ENCODE peak calls at places on chromosomes 16 and 17, in ten cellular contexts. One of them, this sample, is unnamed.

GRCh38 chr17:7922499-7923289 is 6.6 kb upstream of the RNF227 start:
- DNase-seq in heart left ventricle: peak
- DNase-seq in body of pancreas: peak
- DNase-seq in Peyer's patch: peak
- DNase-seq in tibial nerve: peak
- DNase-seq in breast epithelium: peak
- DNase-seq in suprapubic skin: peak
- DNase-seq in lower leg skin: peak
- DNase-seq in upper lobe of left lung: peak
- DNase-seq in A549: peak
- DNase-seq in this sample: no peak

GRCh38 chr16:17431904-17432625 is 38.7 kb downstream of the XYLT1 start:
- DNase-seq in Peyer's patch: no peak
- DNase-seq in tibial nerve: no peak
- DNase-seq in suprapubic skin: no peak
- DNase-seq in body of pancreas: no peak
- DNase-seq in A549: no peak
- DNase-seq in breast epithelium: no peak
- DNase-seq in upper lobe of left lung: no peak
- DNase-seq in lower leg skin: no peak
- DNase-seq in heart left ventricle: no peak
- DNase-seq in this sample: no peak

GRCh38 chr16:10579965-10580918 is at the start of gene EMP2:
- DNase-seq in body of pancreas: peak
- DNase-seq in lower leg skin: no peak
- DNase-seq in tibial nerve: peak
- DNase-seq in suprapubic skin: peak
- DNase-seq in A549: peak
- DNase-seq in breast epithelium: peak
- DNase-seq in upper lobe of left lung: peak
- DNase-seq in heart left ventricle: peak
- DNase-seq in Peyer's patch: peak
- DNase-seq in this sample: peak

GRCh38 chr16:48526058-48526957 is 83.7 kb downstream of the N4BP1 start:
- DNase-seq in breast epithelium: no peak
- DNase-seq in A549: peak
- DNase-seq in heart left ventricle: no peak
- DNase-seq in tibial nerve: no peak
- DNase-seq in lower leg skin: no peak
- DNase-seq in suprapubic skin: peak
- DNase-seq in upper lobe of left lung: peak
- DNase-seq in Peyer's patch: peak
- DNase-seq in body of pancreas: peak
- DNase-seq in this sample: no peak

GRCh38 chr16:82440336-82440735 is 186.4 kb upstream of the CDH13 start:
- DNase-seq in suprapubic skin: no peak
- DNase-seq in A549: no peak
- DNase-seq in heart left ventricle: no peak
- DNase-seq in tibial nerve: no peak
- DNase-seq in upper lobe of left lung: no peak
- DNase-seq in breast epithelium: no peak
- DNase-seq in body of pancreas: no peak
- DNase-seq in Peyer's patch: no peak
- DNase-seq in lower leg skin: no peak
- DNase-seq in this sample: no peak

GRCh38 chr17:76688165-76688622 is 22.6 kb downstream of the MXRA7 start:
- DNase-seq in lower leg skin: no peak
- DNase-seq in breast epithelium: no peak
- DNase-seq in A549: peak
- DNase-seq in tibial nerve: no peak
- DNase-seq in upper lobe of left lung: no peak
- DNase-seq in body of pancreas: no peak
- DNase-seq in Peyer's patch: no peak
- DNase-seq in suprapubic skin: no peak
- DNase-seq in heart left ventricle: peak
- DNase-seq in this sample: peak

GRCh38 chr17:12985431-12986285 is 32.2 kb downstream of the ELAC2 start:
- DNase-seq in body of pancreas: no peak
- DNase-seq in tibial nerve: no peak
- DNase-seq in Peyer's patch: no peak
- DNase-seq in lower leg skin: no peak
- DNase-seq in suprapubic skin: no peak
- DNase-seq in breast epithelium: no peak
- DNase-seq in A549: no peak
- DNase-seq in heart left ventricle: no peak
- DNase-seq in upper lobe of left lung: no peak
- DNase-seq in this sample: no peak

GRCh38 chr16:88013766-88014165 is 62.5 kb downstream of the BANP start:
- DNase-seq in tibial nerve: no peak
- DNase-seq in upper lobe of left lung: peak
- DNase-seq in body of pancreas: no peak
- DNase-seq in heart left ventricle: no peak
- DNase-seq in A549: no peak
- DNase-seq in suprapubic skin: peak
- DNase-seq in lower leg skin: no peak
- DNase-seq in Peyer's patch: no peak
- DNase-seq in breast epithelium: no peak
- DNase-seq in this sample: no peak

GRCh38 chr16:63690961-63691360 is 1430.9 kb downstream of the CDH11 start:
- DNase-seq in suprapubic skin: no peak
- DNase-seq in Peyer's patch: no peak
- DNase-seq in breast epithelium: no peak
- DNase-seq in body of pancreas: no peak
- DNase-seq in A549: no peak
- DNase-seq in upper lobe of left lung: peak
- DNase-seq in tibial nerve: no peak
- DNase-seq in lower leg skin: no peak
- DNase-seq in heart left ventricle: no peak
- DNase-seq in this sample: no peak

GRCh38 chr17:44760474-44761308 is 1.9 kb downstream of the ADAM11 start:
- DNase-seq in heart left ventricle: no peak
- DNase-seq in lower leg skin: no peak
- DNase-seq in A549: no peak
- DNase-seq in suprapubic skin: no peak
- DNase-seq in tibial nerve: no peak
- DNase-seq in body of pancreas: no peak
- DNase-seq in upper lobe of left lung: no peak
- DNase-seq in breast epithelium: no peak
- DNase-seq in Peyer's patch: no peak
- DNase-seq in this sample: no peak

GRCh38 chr16:70496513-70496912 is 26.8 kb downstream of the COG4 start:
- DNase-seq in body of pancreas: no peak
- DNase-seq in tibial nerve: no peak
- DNase-seq in breast epithelium: no peak
- DNase-seq in A549: no peak
- DNase-seq in suprapubic skin: no peak
- DNase-seq in heart left ventricle: no peak
- DNase-seq in lower leg skin: no peak
- DNase-seq in upper lobe of left lung: no peak
- DNase-seq in Peyer's patch: no peak
- DNase-seq in this sample: no peak

GRCh38 chr16:77637939-77638338 is 84.4 kb upstream of the NUDT7 start:
- DNase-seq in body of pancreas: no peak
- DNase-seq in lower leg skin: no peak
- DNase-seq in heart left ventricle: no peak
- DNase-seq in Peyer's patch: no peak
- DNase-seq in breast epithelium: no peak
- DNase-seq in upper lobe of left lung: no peak
- DNase-seq in suprapubic skin: no peak
- DNase-seq in tibial nerve: no peak
- DNase-seq in A549: no peak
- DNase-seq in this sample: no peak
- TF ChIP-seq POLR2A in body of pancreas: no peak
- TF ChIP-seq POLR2A in lower leg skin: no peak
- TF ChIP-seq POLR2A in heart left ventricle: no peak
- TF ChIP-seq POLR2A in Peyer's patch: no peak
- TF ChIP-seq POLR2A in breast epithelium: no peak
- TF ChIP-seq POLR2A in upper lobe of left lung: no peak
- TF ChIP-seq POLR2A in suprapubic skin: no peak
- TF ChIP-seq POLR2A in tibial nerve: no peak
- TF ChIP-seq POLR2A in A549: no peak
- TF ChIP-seq POLR2A in this sample: no peak

GRCh38 chr17:18262641-18263040 is 2.2 kb downstream of the MIEF2 start:
- DNase-seq in tibial nerve: no peak
- DNase-seq in breast epithelium: no peak
- DNase-seq in body of pancreas: peak
- DNase-seq in lower leg skin: no peak
- DNase-seq in A549: no peak
- DNase-seq in suprapubic skin: no peak
- DNase-seq in upper lobe of left lung: no peak
- DNase-seq in Peyer's patch: no peak
- DNase-seq in heart left ventricle: no peak
- DNase-seq in this sample: no peak

GRCh38 chr17:18261659-18262058 is 1.2 kb downstream of the MIEF2 start:
- DNase-seq in Peyer's patch: no peak
- DNase-seq in suprapubic skin: no peak
- DNase-seq in body of pancreas: no peak
- DNase-seq in upper lobe of left lung: no peak
- DNase-seq in breast epithelium: no peak
- DNase-seq in tibial nerve: no peak
- DNase-seq in A549: no peak
- DNase-seq in heart left ventricle: no peak
- DNase-seq in lower leg skin: no peak
- DNase-seq in this sample: no peak

GRCh38 chr17:18261146-18261515 is 669 bp downstream of the MIEF2 start:
- DNase-seq in A549: peak
- DNase-seq in lower leg skin: peak
- DNase-seq in Peyer's patch: peak
- DNase-seq in body of pancreas: peak
- DNase-seq in upper lobe of left lung: peak
- DNase-seq in suprapubic skin: no peak
- DNase-seq in breast epithelium: peak
- DNase-seq in heart left ventricle: peak
- DNase-seq in tibial nerve: no peak
- DNase-seq in this sample: peak

GRCh38 chr17:18260332-18261145 is at the start of gene MIEF2:
- DNase-seq in lower leg skin: peak
- DNase-seq in tibial nerve: peak
- DNase-seq in suprapubic skin: peak
- DNase-seq in A549: peak
- DNase-seq in body of pancreas: peak
- DNase-seq in Peyer's patch: peak
- DNase-seq in upper lobe of left lung: peak
- DNase-seq in heart left ventricle: peak
- DNase-seq in breast epithelium: peak
- DNase-seq in this sample: peak

GRCh38 chr17:18262111-18262510 is 1.6 kb downstream of the MIEF2 start:
- DNase-seq in lower leg skin: no peak
- DNase-seq in body of pancreas: no peak
- DNase-seq in upper lobe of left lung: no peak
- DNase-seq in breast epithelium: no peak
- DNase-seq in Peyer's patch: no peak
- DNase-seq in A549: no peak
- DNase-seq in suprapubic skin: no peak
- DNase-seq in heart left ventricle: no peak
- DNase-seq in tibial nerve: no peak
- DNase-seq in this sample: no peak
- TF ChIP-seq POLR2A in lower leg skin: no peak
- TF ChIP-seq POLR2A in body of pancreas: no peak
- TF ChIP-seq POLR2A in upper lobe of left lung: no peak
- TF ChIP-seq POLR2A in breast epithelium: no peak
- TF ChIP-seq POLR2A in Peyer's patch: no peak
- TF ChIP-seq POLR2A in A549: no peak
- TF ChIP-seq POLR2A in suprapubic skin: no peak
- TF ChIP-seq POLR2A in heart left ventricle: no peak
- TF ChIP-seq POLR2A in tibial nerve: no peak
- TF ChIP-seq POLR2A in this sample: no peak

GRCh38 chr17:58516644-58517377 is 2.4 kb upstream of the MTMR4 start:
- DNase-seq in lower leg skin: no peak
- DNase-seq in suprapubic skin: no peak
- DNase-seq in tibial nerve: no peak
- DNase-seq in Peyer's patch: no peak
- DNase-seq in breast epithelium: no peak
- DNase-seq in body of pancreas: no peak
- DNase-seq in A549: no peak
- DNase-seq in upper lobe of left lung: no peak
- DNase-seq in heart left ventricle: no peak
- DNase-seq in this sample: no peak
- TF ChIP-seq POLR2A in lower leg skin: no peak
- TF ChIP-seq POLR2A in suprapubic skin: no peak
- TF ChIP-seq POLR2A in tibial nerve: no peak
- TF ChIP-seq POLR2A in Peyer's patch: peak
- TF ChIP-seq POLR2A in breast epithelium: no peak
- TF ChIP-seq POLR2A in body of pancreas: no peak
- TF ChIP-seq POLR2A in A549: no peak
- TF ChIP-seq POLR2A in upper lobe of left lung: no peak
- TF ChIP-seq POLR2A in heart left ventricle: no peak
- TF ChIP-seq POLR2A in this sample: no peak

GRCh38 chr16:31134625-31135534 is 647 bp downstream of the PRSS8 start:
- DNase-seq in body of pancreas: peak
- DNase-seq in Peyer's patch: no peak
- DNase-seq in tibial nerve: no peak
- DNase-seq in suprapubic skin: no peak
- DNase-seq in heart left ventricle: no peak
- DNase-seq in lower leg skin: no peak
- DNase-seq in upper lobe of left lung: peak
- DNase-seq in A549: no peak
- DNase-seq in breast epithelium: no peak
- DNase-seq in this sample: no peak
- TF ChIP-seq POLR2A in body of pancreas: peak
- TF ChIP-seq POLR2A in Peyer's patch: peak
- TF ChIP-seq POLR2A in tibial nerve: no peak
- TF ChIP-seq POLR2A in suprapubic skin: no peak
- TF ChIP-seq POLR2A in heart left ventricle: no peak
- TF ChIP-seq POLR2A in lower leg skin: no peak
- TF ChIP-seq POLR2A in upper lobe of left lung: no peak
- TF ChIP-seq POLR2A in A549: no peak
- TF ChIP-seq POLR2A in breast epithelium: no peak
- TF ChIP-seq POLR2A in this sample: no peak

DNA sequence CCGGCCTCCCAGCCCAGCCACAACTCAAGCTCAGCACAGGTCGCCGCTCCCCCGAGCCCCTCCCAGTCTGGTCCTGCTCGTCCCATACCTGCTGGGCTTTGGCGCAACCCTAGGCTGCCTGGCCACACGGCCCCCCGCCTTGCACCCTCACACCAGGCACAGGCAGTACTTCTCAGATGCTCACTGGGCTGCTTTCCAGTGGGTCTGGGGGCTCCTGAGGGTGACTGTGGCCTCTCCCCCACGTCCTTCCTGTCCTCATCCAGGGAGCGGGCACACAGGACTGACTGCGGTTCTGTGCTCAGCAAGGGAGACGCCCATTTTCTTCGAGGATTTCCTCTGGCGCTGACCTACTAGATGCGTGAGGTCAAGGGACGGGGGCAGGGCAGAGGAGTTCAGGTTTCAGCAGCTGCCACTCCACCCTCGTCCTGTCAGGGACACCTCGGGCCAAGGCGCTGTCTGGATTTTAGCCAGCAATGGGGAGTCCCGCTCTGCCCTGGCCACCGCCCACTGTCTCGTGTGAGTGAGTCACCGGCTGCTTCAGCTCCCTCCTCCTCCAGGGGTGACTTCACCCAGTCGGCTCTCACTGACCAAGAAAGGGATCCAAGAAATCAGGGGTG is 115.8 kb downstream of the NPIPB11 start:
- DNase-seq in breast epithelium: peak
- DNase-seq in Peyer's patch: peak
- DNase-seq in tibial nerve: peak
- DNase-seq in upper lobe of left lung: peak
- DNase-seq in lower leg skin: peak
- DNase-seq in heart left ventricle: peak
- DNase-seq in suprapubic skin: peak
- DNase-seq in body of pancreas: peak
- DNase-seq in A549: peak
- DNase-seq in this sample: peak
- TF ChIP-seq POLR2A in breast epithelium: no peak
- TF ChIP-seq POLR2A in Peyer's patch: peak
- TF ChIP-seq POLR2A in tibial nerve: peak
- TF ChIP-seq POLR2A in upper lobe of left lung: no peak
- TF ChIP-seq POLR2A in lower leg skin: no peak
- TF ChIP-seq POLR2A in heart left ventricle: no peak
- TF ChIP-seq POLR2A in suprapubic skin: no peak
- TF ChIP-seq POLR2A in body of pancreas: no peak
- TF ChIP-seq POLR2A in A549: no peak
- TF ChIP-seq POLR2A in this sample: no peak

GRCh38 chr17:49995055-49995738 is at the start of gene DLX3:
- DNase-seq in suprapubic skin: no peak
- DNase-seq in body of pancreas: peak
- DNase-seq in breast epithelium: peak
- DNase-seq in A549: peak
- DNase-seq in upper lobe of left lung: peak
- DNase-seq in heart left ventricle: peak
- DNase-seq in tibial nerve: no peak
- DNase-seq in Peyer's patch: peak
- DNase-seq in lower leg skin: peak
- DNase-seq in this sample: no peak
- TF ChIP-seq POLR2A in suprapubic skin: no peak
- TF ChIP-seq POLR2A in body of pancreas: peak
- TF ChIP-seq POLR2A in breast epithelium: peak
- TF ChIP-seq POLR2A in A549: no peak
- TF ChIP-seq POLR2A in upper lobe of left lung: peak
- TF ChIP-seq POLR2A in heart left ventricle: no peak
- TF ChIP-seq POLR2A in tibial nerve: no peak
- TF ChIP-seq POLR2A in Peyer's patch: no peak
- TF ChIP-seq POLR2A in lower leg skin: no peak
- TF ChIP-seq POLR2A in this sample: no peak

This sample was measured in H54.